ENCODE peak calls at places on chromosomes 5 and 9, in nine cellular contexts. One of them, this sample, is unnamed.

GRCh38 chr9:134325813-134326753 is at the start of gene RXRA:
- DNase-seq in kidney tubule cell: peak
- DNase-seq in H4: peak
- DNase-seq in iris pigment epithelial cell: peak
- DNase-seq in activated CD4-positive, alpha-beta T cell treated with anti-CD3 and anti-CD28 coated beads, Interleukin-2, amount 50 U/mL, for 1 hour: peak
- DNase-seq in NCI-H1694: no peak
- DNase-seq in DMS153: no peak
- DNase-seq in frontal cortex: peak
- DNase-seq in T47D: peak
- DNase-seq in this sample: peak

GRCh38 chr9:107373809-107374208 is 90.7 kb downstream of the RAD23B start:
- DNase-seq in activated CD4-positive, alpha-beta T cell treated with anti-CD3 and anti-CD28 coated beads, Interleukin-2, amount 50 U/mL, for 1 hour: no peak
- DNase-seq in H4: no peak
- DNase-seq in NCI-H1694: no peak
- DNase-seq in DMS153: no peak
- DNase-seq in kidney tubule cell: peak
- DNase-seq in T47D: no peak
- DNase-seq in iris pigment epithelial cell: no peak
- DNase-seq in frontal cortex: no peak
- DNase-seq in this sample: no peak

GRCh38 chr5:65837139-65837538 is 89.2 kb upstream of the ERBIN start:
- DNase-seq in frontal cortex: no peak
- DNase-seq in T47D: no peak
- DNase-seq in activated CD4-positive, alpha-beta T cell treated with anti-CD3 and anti-CD28 coated beads, Interleukin-2, amount 50 U/mL, for 1 hour: no peak
- DNase-seq in NCI-H1694: no peak
- DNase-seq in iris pigment epithelial cell: peak
- DNase-seq in kidney tubule cell: peak
- DNase-seq in H4: no peak
- DNase-seq in DMS153: no peak
- DNase-seq in this sample: no peak

GRCh38 chr9:36835271-36835996 is 198.6 kb downstream of the PAX5 start:
- DNase-seq in iris pigment epithelial cell: no peak
- DNase-seq in T47D: no peak
- DNase-seq in frontal cortex: no peak
- DNase-seq in H4: no peak
- DNase-seq in DMS153: no peak
- DNase-seq in NCI-H1694: no peak
- DNase-seq in kidney tubule cell: no peak
- DNase-seq in activated CD4-positive, alpha-beta T cell treated with anti-CD3 and anti-CD28 coated beads, Interleukin-2, amount 50 U/mL, for 1 hour: no peak
- DNase-seq in this sample: no peak

GRCh38 chr5:140221697-140222223 is 46.8 kb downstream of the CYSTM1 start:
- DNase-seq in iris pigment epithelial cell: peak
- DNase-seq in activated CD4-positive, alpha-beta T cell treated with anti-CD3 and anti-CD28 coated beads, Interleukin-2, amount 50 U/mL, for 1 hour: no peak
- DNase-seq in T47D: no peak
- DNase-seq in kidney tubule cell: peak
- DNase-seq in DMS153: no peak
- DNase-seq in H4: no peak
- DNase-seq in NCI-H1694: no peak
- DNase-seq in frontal cortex: no peak
- DNase-seq in this sample: no peak

GRCh38 chr5:66558562-66558961 is 37.6 kb upstream of the MAST4 start:
- DNase-seq in iris pigment epithelial cell: no peak
- DNase-seq in NCI-H1694: no peak
- DNase-seq in T47D: no peak
- DNase-seq in H4: no peak
- DNase-seq in DMS153: peak
- DNase-seq in frontal cortex: no peak
- DNase-seq in kidney tubule cell: peak
- DNase-seq in activated CD4-positive, alpha-beta T cell treated with anti-CD3 and anti-CD28 coated beads, Interleukin-2, amount 50 U/mL, for 1 hour: no peak
- DNase-seq in this sample: no peak

GRCh38 chr5:131218392-131218791 is 45.5 kb upstream of the CDC42SE2 start:
- DNase-seq in DMS153: no peak
- DNase-seq in frontal cortex: no peak
- DNase-seq in NCI-H1694: no peak
- DNase-seq in H4: no peak
- DNase-seq in iris pigment epithelial cell: peak
- DNase-seq in T47D: no peak
- DNase-seq in kidney tubule cell: no peak
- DNase-seq in activated CD4-positive, alpha-beta T cell treated with anti-CD3 and anti-CD28 coated beads, Interleukin-2, amount 50 U/mL, for 1 hour: no peak
- DNase-seq in this sample: no peak

GRCh38 chr5:132576123-132576522 is 19.3 kb downstream of the RAD50 start:
- DNase-seq in activated CD4-positive, alpha-beta T cell treated with anti-CD3 and anti-CD28 coated beads, Interleukin-2, amount 50 U/mL, for 1 hour: no peak
- DNase-seq in frontal cortex: no peak
- DNase-seq in iris pigment epithelial cell: no peak
- DNase-seq in T47D: no peak
- DNase-seq in H4: no peak
- DNase-seq in DMS153: no peak
- DNase-seq in NCI-H1694: no peak
- DNase-seq in kidney tubule cell: no peak
- DNase-seq in this sample: no peak

GRCh38 chr9:97987490-97987889 is 4.3 kb downstream of the ANP32B start:
- DNase-seq in activated CD4-positive, alpha-beta T cell treated with anti-CD3 and anti-CD28 coated beads, Interleukin-2, amount 50 U/mL, for 1 hour: no peak
- DNase-seq in kidney tubule cell: no peak
- DNase-seq in iris pigment epithelial cell: no peak
- DNase-seq in T47D: no peak
- DNase-seq in frontal cortex: no peak
- DNase-seq in NCI-H1694: no peak
- DNase-seq in DMS153: no peak
- DNase-seq in H4: no peak
- DNase-seq in this sample: no peak

GRCh38 chr5:67969176-67969575 is 246.4 kb upstream of the PIK3R1 start:
- DNase-seq in NCI-H1694: no peak
- DNase-seq in DMS153: no peak
- DNase-seq in frontal cortex: no peak
- DNase-seq in iris pigment epithelial cell: no peak
- DNase-seq in activated CD4-positive, alpha-beta T cell treated with anti-CD3 and anti-CD28 coated beads, Interleukin-2, amount 50 U/mL, for 1 hour: no peak
- DNase-seq in T47D: no peak
- DNase-seq in H4: no peak
- DNase-seq in kidney tubule cell: no peak
- DNase-seq in this sample: no peak

GRCh38 chr5:36950586-36951457 is 74.3 kb downstream of the NIPBL start:
- DNase-seq in frontal cortex: no peak
- DNase-seq in activated CD4-positive, alpha-beta T cell treated with anti-CD3 and anti-CD28 coated beads, Interleukin-2, amount 50 U/mL, for 1 hour: no peak
- DNase-seq in NCI-H1694: no peak
- DNase-seq in H4: no peak
- DNase-seq in T47D: no peak
- DNase-seq in kidney tubule cell: peak
- DNase-seq in DMS153: no peak
- DNase-seq in iris pigment epithelial cell: peak
- DNase-seq in this sample: no peak

GRCh38 chr9:107890921-107891465 is 401.4 kb upstream of the KLF4 start:
- DNase-seq in iris pigment epithelial cell: no peak
- DNase-seq in NCI-H1694: no peak
- DNase-seq in T47D: no peak
- DNase-seq in DMS153: no peak
- DNase-seq in H4: no peak
- DNase-seq in frontal cortex: no peak
- DNase-seq in kidney tubule cell: peak
- DNase-seq in activated CD4-positive, alpha-beta T cell treated with anti-CD3 and anti-CD28 coated beads, Interleukin-2, amount 50 U/mL, for 1 hour: no peak
- DNase-seq in this sample: no peak

GRCh38 chr5:21143686-21144085 is 1155.7 kb upstream of the CDH18 start:
- DNase-seq in activated CD4-positive, alpha-beta T cell treated with anti-CD3 and anti-CD28 coated beads, Interleukin-2, amount 50 U/mL, for 1 hour: no peak
- DNase-seq in frontal cortex: no peak
- DNase-seq in T47D: no peak
- DNase-seq in kidney tubule cell: no peak
- DNase-seq in DMS153: no peak
- DNase-seq in H4: no peak
- DNase-seq in iris pigment epithelial cell: no peak
- DNase-seq in NCI-H1694: no peak
- DNase-seq in this sample: no peak

GRCh38 chr5:1343315-1343751 is 1.6 kb downstream of the CLPTM1L start:
- DNase-seq in iris pigment epithelial cell: peak
- DNase-seq in T47D: no peak
- DNase-seq in frontal cortex: no peak
- DNase-seq in NCI-H1694: no peak
- DNase-seq in activated CD4-positive, alpha-beta T cell treated with anti-CD3 and anti-CD28 coated beads, Interleukin-2, amount 50 U/mL, for 1 hour: no peak
- DNase-seq in kidney tubule cell: peak
- DNase-seq in DMS153: no peak
- DNase-seq in H4: no peak
- DNase-seq in this sample: no peak

GRCh38 chr5:119340597-119341218 is 15.1 kb upstream of the TNFAIP8 start:
- DNase-seq in kidney tubule cell: no peak
- DNase-seq in NCI-H1694: no peak
- DNase-seq in H4: no peak
- DNase-seq in iris pigment epithelial cell: no peak
- DNase-seq in frontal cortex: no peak
- DNase-seq in DMS153: no peak
- DNase-seq in T47D: no peak
- DNase-seq in activated CD4-positive, alpha-beta T cell treated with anti-CD3 and anti-CD28 coated beads, Interleukin-2, amount 50 U/mL, for 1 hour: peak
- DNase-seq in this sample: no peak

GRCh38 chr5:61275841-61276240 is 56.2 kb upstream of the ZSWIM6 start:
- DNase-seq in frontal cortex: no peak
- DNase-seq in H4: peak
- DNase-seq in T47D: no peak
- DNase-seq in activated CD4-positive, alpha-beta T cell treated with anti-CD3 and anti-CD28 coated beads, Interleukin-2, amount 50 U/mL, for 1 hour: no peak
- DNase-seq in iris pigment epithelial cell: peak
- DNase-seq in NCI-H1694: no peak
- DNase-seq in kidney tubule cell: peak
- DNase-seq in DMS153: no peak
- DNase-seq in this sample: no peak

GRCh38 chr9:84991506-84991855 is 322.0 kb downstream of the NTRK2 start:
- DNase-seq in DMS153: no peak
- DNase-seq in H4: no peak
- DNase-seq in NCI-H1694: no peak
- DNase-seq in iris pigment epithelial cell: no peak
- DNase-seq in kidney tubule cell: no peak
- DNase-seq in activated CD4-positive, alpha-beta T cell treated with anti-CD3 and anti-CD28 coated beads, Interleukin-2, amount 50 U/mL, for 1 hour: no peak
- DNase-seq in T47D: no peak
- DNase-seq in frontal cortex: no peak
- DNase-seq in this sample: no peak

GRCh38 chr5:5078009-5078897 is 61.9 kb upstream of the ADAMTS16 start:
- DNase-seq in frontal cortex: no peak
- DNase-seq in DMS153: no peak
- DNase-seq in activated CD4-positive, alpha-beta T cell treated with anti-CD3 and anti-CD28 coated beads, Interleukin-2, amount 50 U/mL, for 1 hour: no peak
- DNase-seq in NCI-H1694: no peak
- DNase-seq in iris pigment epithelial cell: no peak
- DNase-seq in T47D: no peak
- DNase-seq in H4: peak
- DNase-seq in kidney tubule cell: peak
- DNase-seq in this sample: no peak

GRCh38 chr9:4663956-4664355 is 1.9 kb downstream of the PLPP6 start:
- DNase-seq in activated CD4-positive, alpha-beta T cell treated with anti-CD3 and anti-CD28 coated beads, Interleukin-2, amount 50 U/mL, for 1 hour: no peak
- DNase-seq in NCI-H1694: no peak
- DNase-seq in T47D: no peak
- DNase-seq in iris pigment epithelial cell: no peak
- DNase-seq in DMS153: no peak
- DNase-seq in frontal cortex: no peak
- DNase-seq in H4: no peak
- DNase-seq in kidney tubule cell: no peak
- DNase-seq in this sample: no peak

GRCh38 chr5:102681403-102681983 is 73.6 kb upstream of the PAM start:
- DNase-seq in T47D: peak
- DNase-seq in NCI-H1694: peak
- DNase-seq in activated CD4-positive, alpha-beta T cell treated with anti-CD3 and anti-CD28 coated beads, Interleukin-2, amount 50 U/mL, for 1 hour: peak
- DNase-seq in iris pigment epithelial cell: peak
- DNase-seq in frontal cortex: peak
- DNase-seq in kidney tubule cell: peak
- DNase-seq in H4: peak
- DNase-seq in DMS153: peak
- DNase-seq in this sample: peak